ENCODE peak calls at places on chromosome 9, in six cellular contexts. One of them, this sample, is unnamed.
A peak's percentile ranks its signal among the peaks of the same experiment; 100 is the strongest.

GRCh38 chr9:135520916-135521607 is at the start of gene LCN1:
- DNase-seq in activated effector memory CD4-positive, alpha-beta T cell treated with Interleukin-2 at 50 U/mL for 16 hours: no peak
- DNase-seq in activated T-cell treated with anti-CD3 and anti-CD28 coated beads for 24 hours: no peak
- DNase-seq in T-cell: no peak
- DNase-seq in psoas muscle: no peak
- DNase-seq in HCT116: no peak
- DNase-seq in this sample: no peak

GRCh38 chr9:124078641-124079040 is 67.1 kb downstream of the LHX2 start:
- DNase-seq in activated effector memory CD4-positive, alpha-beta T cell treated with Interleukin-2 at 50 U/mL for 16 hours: no peak
- DNase-seq in activated T-cell treated with anti-CD3 and anti-CD28 coated beads for 24 hours: no peak
- DNase-seq in T-cell: no peak
- DNase-seq in psoas muscle: no peak
- DNase-seq in HCT116: no peak
- DNase-seq in this sample: no peak

GRCh38 chr9:98402272-98402840 is 146.9 kb upstream of the TBC1D2 start:
- DNase-seq in activated effector memory CD4-positive, alpha-beta T cell treated with Interleukin-2 at 50 U/mL for 16 hours: no peak
- DNase-seq in activated T-cell treated with anti-CD3 and anti-CD28 coated beads for 24 hours: no peak
- DNase-seq in T-cell: no peak
- DNase-seq in psoas muscle: no peak
- DNase-seq in HCT116: no peak
- DNase-seq in this sample: no peak

GRCh38 chr9:111427186-111427585 is 57.0 kb downstream of the ECPAS start:
- DNase-seq in activated effector memory CD4-positive, alpha-beta T cell treated with Interleukin-2 at 50 U/mL for 16 hours: no peak
- DNase-seq in activated T-cell treated with anti-CD3 and anti-CD28 coated beads for 24 hours: no peak
- DNase-seq in T-cell: no peak
- DNase-seq in psoas muscle: no peak
- DNase-seq in HCT116: peak; percentile 15
- DNase-seq in this sample: no peak

GRCh38 chr9:21455320-21455719 is 15.1 kb downstream of the IFNA1 start:
- DNase-seq in activated effector memory CD4-positive, alpha-beta T cell treated with Interleukin-2 at 50 U/mL for 16 hours: no peak
- DNase-seq in activated T-cell treated with anti-CD3 and anti-CD28 coated beads for 24 hours: no peak
- DNase-seq in T-cell: peak; percentile 4
- DNase-seq in psoas muscle: no peak
- DNase-seq in HCT116: peak; percentile 23
- DNase-seq in this sample: no peak

GRCh38 chr9:98191615-98192502 is 578 bp downstream of the CORO2A start:
- DNase-seq in activated effector memory CD4-positive, alpha-beta T cell treated with Interleukin-2 at 50 U/mL for 16 hours: peak; percentile 29
- DNase-seq in activated T-cell treated with anti-CD3 and anti-CD28 coated beads for 24 hours: no peak
- DNase-seq in T-cell: no peak
- DNase-seq in psoas muscle: peak; percentile 59
- DNase-seq in HCT116: no peak
- DNase-seq in this sample: peak; percentile 9

GRCh38 chr9:120913673-120914266 is 12.8 kb downstream of the TRAF1 start:
- DNase-seq in activated effector memory CD4-positive, alpha-beta T cell treated with Interleukin-2 at 50 U/mL for 16 hours: no peak
- DNase-seq in activated T-cell treated with anti-CD3 and anti-CD28 coated beads for 24 hours: no peak
- DNase-seq in T-cell: no peak
- DNase-seq in psoas muscle: no peak
- DNase-seq in HCT116: no peak
- DNase-seq in this sample: no peak

GRCh38 chr9:69371001-69371400 is 46.0 kb downstream of the ENTREP1 start:
- DNase-seq in activated effector memory CD4-positive, alpha-beta T cell treated with Interleukin-2 at 50 U/mL for 16 hours: no peak
- DNase-seq in activated T-cell treated with anti-CD3 and anti-CD28 coated beads for 24 hours: no peak
- DNase-seq in T-cell: no peak
- DNase-seq in psoas muscle: no peak
- DNase-seq in HCT116: no peak
- DNase-seq in this sample: no peak

GRCh38 chr9:96293481-96293880 is 8.5 kb downstream of the HSD17B3 start:
- DNase-seq in activated effector memory CD4-positive, alpha-beta T cell treated with Interleukin-2 at 50 U/mL for 16 hours: no peak
- DNase-seq in activated T-cell treated with anti-CD3 and anti-CD28 coated beads for 24 hours: no peak
- DNase-seq in T-cell: no peak
- DNase-seq in psoas muscle: no peak
- DNase-seq in HCT116: peak; percentile 10
- DNase-seq in this sample: no peak

GRCh38 chr9:128414461-128414860 is 6.2 kb upstream of the CERCAM start:
- DNase-seq in activated effector memory CD4-positive, alpha-beta T cell treated with Interleukin-2 at 50 U/mL for 16 hours: no peak
- DNase-seq in activated T-cell treated with anti-CD3 and anti-CD28 coated beads for 24 hours: no peak
- DNase-seq in T-cell: no peak
- DNase-seq in psoas muscle: no peak
- DNase-seq in HCT116: no peak
- DNase-seq in this sample: no peak

GRCh38 chr9:81556923-81557322 is 132.4 kb downstream of the TLE1 start:
- DNase-seq in activated effector memory CD4-positive, alpha-beta T cell treated with Interleukin-2 at 50 U/mL for 16 hours: no peak
- DNase-seq in activated T-cell treated with anti-CD3 and anti-CD28 coated beads for 24 hours: no peak
- DNase-seq in T-cell: no peak
- DNase-seq in psoas muscle: no peak
- DNase-seq in HCT116: no peak
- DNase-seq in this sample: no peak

This sample was measured in effector CD4-positive, alpha-beta T cell.